ENCODE peak calls at places on chromosomes 16 and 17, in four cellular contexts. W is GM12865, C is nephron progenitor cell, A is lower leg skin. X is an unnamed sample.

GRCh38 chr16:86101912-86102187 is 202.9 kb downstream of the IRF8 start:
- DNase-seq in W (no peak), C (no peak), A (no peak), X (no peak)

GRCh38 chr16:29231231-29231630 is 175.3 kb downstream of the NPIPB11 start:
- DNase-seq in W (no peak), C (peak), A (peak), X (no peak)

GRCh38 chr17:7846765-7847661 is 7.9 kb upstream of the TMEM88 start:
- DNase-seq in W (no peak), C (no peak), A (peak), X (no peak)

GRCh38 chr16:17504050-17504449 is 33.3 kb upstream of the XYLT1 start:
- DNase-seq in W (no peak), C (no peak), A (no peak), X (no peak)

GRCh38 chr16:68081796-68082567 is 3.2 kb upstream of the NFATC3 start:
- DNase-seq in W (no peak), C (no peak), A (no peak), X (no peak)

GRCh38 chr17:45288825-45289224 is 26.9 kb upstream of the SPATA32 start:
- DNase-seq in W (no peak), C (no peak), A (no peak), X (no peak)

GRCh38 chr16:6016530-6017184 is 919.1 kb upstream of the EEF2KMT start:
- DNase-seq in W (no peak), C (peak), A (no peak), X (peak)

GRCh38 chr17:53033297-53033696 is 789.4 kb upstream of the KIF2B start:
- DNase-seq in W (no peak), C (no peak), A (no peak), X (no peak)

GRCh38 chr16:27268376-27269299 is at the start of gene NSMCE1:
- DNase-seq in W (peak), C (peak), A (peak), X (peak)

GRCh38 chr17:48575066-48575582 is 3.0 kb downstream of the HOXB4 start:
- DNase-seq in W (no peak), C (no peak), A (no peak), X (no peak)

X was measured in neuronal stem cell.